ENCODE peak calls at places on chromosomes 4 and X, in seven cellular contexts. F is AG09309, T is activated B cell treated with CpG ODN at 0.5 μM for 24 hours, J is GM06990, L is A549, E is GM20000, R is cardiac muscle cell. V is an unnamed sample.
A peak's percentile ranks its signal among the peaks of the same experiment; 100 is the strongest.

GRCh38 chr4:119211856-119212250 is 660 bp upstream of the USP53 start:
- DNase-seq in F (no peak), T (no peak), J (no peak), L (no peak), E (no peak), R (no peak), V (no peak)

GRCh38 chr4:119748853-119749252 is 120.2 kb upstream of the PDE5A start:
- DNase-seq in F (peak; percentile 73), T (no peak), J (no peak), L (no peak), E (no peak), R (no peak), V (no peak)

GRCh38 chr4:10204401-10205058 is 87.9 kb upstream of the WDR1 start:
- DNase-seq in F (peak; percentile 61), T (no peak), J (no peak), L (no peak), E (no peak), R (peak; percentile 30), V (no peak)

GRCh38 chrX:39337461-39337860 is 536.2 kb downstream of the MID1IP1 start:
- DNase-seq in F (no peak), T (no peak), J (no peak), L (no peak), E (no peak), R (no peak), V (no peak)

GRCh38 chr4:184792950-184793555 is 32.7 kb downstream of the ACSL1 start:
- DNase-seq in F (peak; percentile 84), T (no peak), J (no peak), L (peak; percentile 20), E (no peak), R (peak; percentile 92), V (no peak)

GRCh38 chrX:153829549-153829798 is 870 bp downstream of the PDZD4 start:
- DNase-seq in F (no peak), T (no peak), J (no peak), L (no peak), E (no peak), R (no peak), V (no peak)

GRCh38 chr4:23361453-23361852 is 528.4 kb downstream of the PPARGC1A start:
- DNase-seq in F (no peak), T (no peak), J (no peak), L (no peak), E (no peak), R (no peak), V (no peak)

GRCh38 chr4:76589402-76589801 is 154.4 kb downstream of the SHROOM3 start:
- DNase-seq in F (peak; percentile 72), T (no peak), J (no peak), L (peak; percentile 31), E (no peak), R (peak; percentile 58), V (no peak)

GRCh38 chr4:15515106-15515505 is 45.4 kb downstream of the CC2D2A start:
- DNase-seq in F (no peak), T (no peak), J (no peak), L (no peak), E (no peak), R (peak; percentile 14), V (no peak)

GRCh38 chr4:71711044-71711984 is 72.6 kb downstream of the GC start:
- DNase-seq in F (no peak), T (no peak), J (no peak), L (no peak), E (no peak), R (no peak), V (no peak)

GRCh38 chr4:106201373-106201772 is 114.6 kb downstream of the TBCK start:
- DNase-seq in F (no peak), T (no peak), J (no peak), L (peak; percentile 5), E (no peak), R (peak; percentile 44), V (no peak)

GRCh38 chr4:69823481-69824186 is 36.3 kb downstream of the SULT1E1 start:
- DNase-seq in F (no peak), T (no peak), J (no peak), L (peak; percentile 40), E (no peak), R (peak; percentile 65), V (no peak)

GRCh38 chr4:67871867-67872266 is 11.9 kb downstream of the TMPRSS11D start:
- DNase-seq in F (peak; percentile 20), T (no peak), J (no peak), L (peak; percentile 25), E (peak; percentile 32), R (peak; percentile 69), V (no peak)

GRCh38 chr4:73343432-73343831 is 60.7 kb upstream of the ALB start:
- DNase-seq in F (no peak), T (no peak), J (no peak), L (no peak), E (no peak), R (no peak), V (no peak)

GRCh38 chr4:73344106-73344505 is 60.0 kb upstream of the ALB start:
- DNase-seq in F (no peak), T (no peak), J (no peak), L (no peak), E (no peak), R (no peak), V (no peak)

GRCh38 chr4:73345399-73345975 is 58.6 kb upstream of the ALB start:
- DNase-seq in F (no peak), T (no peak), J (no peak), L (peak; percentile 31), E (no peak), R (peak; percentile 2), V (no peak)

GRCh38 chr4:73335717-73336116 is 68.4 kb upstream of the ALB start:
- DNase-seq in F (no peak), T (no peak), J (no peak), L (no peak), E (no peak), R (no peak), V (no peak)

DNA sequence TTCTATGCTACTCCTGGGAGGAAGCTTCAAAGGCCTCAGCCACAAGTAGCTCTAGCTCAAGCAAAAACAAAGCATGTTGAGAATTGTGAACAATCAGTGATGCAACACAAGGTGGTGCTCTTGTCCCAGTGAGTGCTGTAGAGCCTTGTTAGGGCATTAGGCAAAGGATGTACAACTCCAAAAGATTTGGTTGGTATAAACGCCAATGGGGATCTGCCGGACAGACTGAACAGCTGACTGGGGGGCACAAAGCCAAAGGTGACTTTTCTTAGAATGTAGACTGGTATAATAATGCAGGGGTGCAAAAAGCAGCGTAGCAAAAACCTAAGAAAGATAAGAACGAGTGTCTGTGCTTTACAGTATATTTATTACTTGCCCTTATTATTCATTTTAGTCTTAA is 62.6 kb upstream of the ALB start:
- DNase-seq in F (peak; percentile 13), T (no peak), J (no peak), L (peak; percentile 67), E (peak; percentile 25), R (peak; percentile 83), V (no peak)
- TF ChIP-seq CTCF in F (peak; percentile 64), T (no peak), J (peak; percentile 43), L (peak; percentile 70), E (peak; percentile 46), R (peak; percentile 69), V (peak; percentile 73)

GRCh38 chr4:98827661-98828060 is 101.3 kb downstream of the EIF4E start:
- DNase-seq in F (no peak), T (no peak), J (no peak), L (no peak), E (no peak), R (no peak), V (no peak)

GRCh38 chr4:98833384-98833783 is 95.5 kb downstream of the EIF4E start:
- DNase-seq in F (no peak), T (no peak), J (no peak), L (no peak), E (no peak), R (no peak), V (no peak)

GRCh38 chr4:98828801-98829200 is 100.1 kb downstream of the EIF4E start:
- DNase-seq in F (no peak), T (no peak), J (no peak), L (peak; percentile 23), E (no peak), R (no peak), V (no peak)
- TF ChIP-seq CTCF in F (peak; percentile 13), T (no peak), J (peak; percentile 42), L (peak; percentile 11), E (no peak), R (no peak), V (peak; percentile 32)

GRCh38 chrX:107000013-107000515 is at the start of gene MORC4:
- DNase-seq in F (peak; percentile 29), T (peak; percentile 42), J (peak; percentile 42), L (peak; percentile 85), E (peak; percentile 45), R (peak; percentile 85), V (no peak)

GRCh38 chrX:106997611-106998010 is 2.4 kb downstream of the MORC4 start:
- DNase-seq in F (no peak), T (no peak), J (no peak), L (no peak), E (no peak), R (no peak), V (no peak)

GRCh38 chrX:106995678-106996077 is 4.3 kb downstream of the MORC4 start:
- DNase-seq in F (no peak), T (no peak), J (no peak), L (no peak), E (no peak), R (no peak), V (no peak)

DNA sequence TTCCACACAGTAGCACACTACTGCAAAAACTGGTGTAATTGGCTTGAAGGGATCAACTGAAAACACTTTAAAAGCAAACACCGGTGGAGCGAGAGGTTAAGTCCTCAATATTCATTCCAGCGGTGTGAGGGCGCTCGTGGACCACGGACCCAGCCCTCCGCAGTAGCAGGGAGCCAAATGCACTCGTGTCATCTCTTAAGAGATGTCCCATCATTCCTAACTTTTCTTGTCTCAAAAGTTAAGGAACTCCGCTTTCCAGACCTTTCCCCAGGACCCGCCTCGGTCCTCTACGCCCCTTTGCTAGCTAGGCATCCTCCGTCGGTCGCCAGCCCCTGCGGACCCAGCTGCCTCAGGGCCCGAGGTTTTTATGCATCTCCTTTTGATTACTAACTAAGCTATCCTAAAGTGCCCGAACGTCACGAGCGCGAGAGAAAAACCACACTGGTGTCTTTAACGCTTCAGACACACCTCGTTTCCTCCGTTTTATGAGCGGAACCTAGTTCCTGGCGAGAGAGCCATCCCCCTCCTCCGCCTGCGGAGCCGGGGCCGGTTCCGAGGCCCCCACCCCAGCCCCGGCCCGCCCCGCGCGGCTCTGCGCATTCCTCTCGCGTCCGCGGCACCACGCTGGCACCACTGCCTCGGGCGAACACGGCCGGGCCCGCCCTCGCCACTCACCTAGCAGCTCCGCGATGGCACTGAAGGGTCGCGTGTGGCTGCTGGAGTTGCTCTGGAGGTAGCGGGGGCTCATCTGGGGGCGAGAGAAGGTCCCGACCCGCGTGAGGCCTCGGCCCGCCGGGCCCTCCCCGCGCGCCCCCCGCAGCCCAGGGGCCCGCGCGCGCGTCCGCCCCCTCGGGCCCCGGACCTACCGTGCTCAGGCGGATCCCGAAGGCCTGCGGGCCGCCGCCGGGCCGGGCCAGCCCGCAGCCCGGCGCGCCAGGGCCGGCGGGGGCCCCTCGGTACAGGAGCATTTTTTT is 723 bp downstream of the MORC4 start:
- DNase-seq in F (no peak), T (peak; percentile 24), J (peak; percentile 22), L (peak; percentile 76), E (peak; percentile 34), R (peak; percentile 64), V (no peak)
- TF ChIP-seq CTCF in F (peak; percentile 58), T (no peak), J (peak; percentile 32), L (peak; percentile 60), E (no peak), R (peak; percentile 54), V (peak; percentile 60)

DNA sequence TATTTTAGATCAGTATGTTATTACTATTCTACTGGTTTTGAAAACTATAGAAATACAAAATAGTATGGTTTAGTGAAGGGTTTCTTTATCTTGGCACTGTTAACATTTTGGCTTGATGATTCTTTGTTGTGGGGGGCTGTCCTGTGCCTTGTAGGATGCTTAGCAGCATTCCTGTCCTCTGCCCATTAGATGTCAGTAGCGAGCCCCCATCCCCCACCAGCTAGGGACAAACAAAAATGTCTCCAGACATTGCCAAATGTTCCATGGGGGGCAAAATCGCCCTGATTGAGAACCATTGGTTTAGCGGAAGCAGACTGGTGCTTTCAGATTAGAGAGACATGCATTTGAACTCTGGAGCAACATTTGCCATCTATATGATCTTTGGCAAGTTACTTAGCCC is 23.3 kb downstream of the SPARCL1 start:
- DNase-seq in F (no peak), T (no peak), J (no peak), L (no peak), E (no peak), R (no peak), V (no peak)
- TF ChIP-seq CTCF in F (no peak), T (no peak), J (peak; percentile 35), L (no peak), E (peak; percentile 11), R (peak; percentile 12), V (no peak)